ENCODE peak calls at places on chromosomes 2 and 18, in nine cellular contexts. One of them, this sample, is unnamed.

GRCh38 chr2:218017211-218018053 is 14.6 kb upstream of the TNS1 start:
- DNase-seq in adrenal gland: no peak
- DNase-seq in astrocyte of the spinal cord: no peak
- DNase-seq in neuronal stem cell: no peak
- DNase-seq in uterus: no peak
- DNase-seq in H9: no peak
- DNase-seq in nephron progenitor cell: no peak
- DNase-seq in endothelial cell: no peak
- DNase-seq in activated naive CD8-positive, alpha-beta T cell treated with anti-CD3 and anti-CD28 coated beads, Interleukin-2, amount 10 ng/mL, durations not matched to agents 7 days and 5 days: no peak
- DNase-seq in this sample: no peak

GRCh38 chr2:133415210-133415876 is 152.9 kb downstream of the NCKAP5 start:
- DNase-seq in nephron progenitor cell: no peak
- DNase-seq in H9: no peak
- DNase-seq in adrenal gland: no peak
- DNase-seq in neuronal stem cell: no peak
- DNase-seq in uterus: no peak
- DNase-seq in activated naive CD8-positive, alpha-beta T cell treated with anti-CD3 and anti-CD28 coated beads, Interleukin-2, amount 10 ng/mL, durations not matched to agents 7 days and 5 days: no peak
- DNase-seq in endothelial cell: no peak
- DNase-seq in astrocyte of the spinal cord: no peak
- DNase-seq in this sample: peak; percentile 39

GRCh38 chr2:5673861-5674240 is 18.3 kb upstream of the SOX11 start:
- DNase-seq in nephron progenitor cell: no peak
- DNase-seq in activated naive CD8-positive, alpha-beta T cell treated with anti-CD3 and anti-CD28 coated beads, Interleukin-2, amount 10 ng/mL, durations not matched to agents 7 days and 5 days: no peak
- DNase-seq in endothelial cell: peak; percentile 13
- DNase-seq in astrocyte of the spinal cord: peak; percentile 52
- DNase-seq in adrenal gland: no peak
- DNase-seq in uterus: no peak
- DNase-seq in neuronal stem cell: no peak
- DNase-seq in H9: no peak
- DNase-seq in this sample: no peak

GRCh38 chr18:845152-845819 is 33.2 kb upstream of the YES1 start:
- DNase-seq in nephron progenitor cell: no peak
- DNase-seq in activated naive CD8-positive, alpha-beta T cell treated with anti-CD3 and anti-CD28 coated beads, Interleukin-2, amount 10 ng/mL, durations not matched to agents 7 days and 5 days: no peak
- DNase-seq in uterus: peak; percentile 21
- DNase-seq in astrocyte of the spinal cord: peak; percentile 63
- DNase-seq in H9: no peak
- DNase-seq in adrenal gland: peak; percentile 19
- DNase-seq in neuronal stem cell: no peak
- DNase-seq in endothelial cell: no peak
- DNase-seq in this sample: no peak

GRCh38 chr2:27408601-27409320 is 630 bp downstream of the PPM1G start:
- DNase-seq in astrocyte of the spinal cord: no peak
- DNase-seq in adrenal gland: peak; percentile 25
- DNase-seq in uterus: no peak
- DNase-seq in H9: no peak
- DNase-seq in activated naive CD8-positive, alpha-beta T cell treated with anti-CD3 and anti-CD28 coated beads, Interleukin-2, amount 10 ng/mL, durations not matched to agents 7 days and 5 days: no peak
- DNase-seq in endothelial cell: peak; percentile 33
- DNase-seq in neuronal stem cell: no peak
- DNase-seq in nephron progenitor cell: peak; percentile 60
- DNase-seq in this sample: no peak

GRCh38 chr2:99488999-99489757 is 639 bp downstream of the REV1 start:
- DNase-seq in H9: peak; percentile 53
- DNase-seq in astrocyte of the spinal cord: peak; percentile 37
- DNase-seq in neuronal stem cell: no peak
- DNase-seq in uterus: peak; percentile 55
- DNase-seq in adrenal gland: peak; percentile 80
- DNase-seq in nephron progenitor cell: peak; percentile 77
- DNase-seq in endothelial cell: peak; percentile 45
- DNase-seq in activated naive CD8-positive, alpha-beta T cell treated with anti-CD3 and anti-CD28 coated beads, Interleukin-2, amount 10 ng/mL, durations not matched to agents 7 days and 5 days: peak; percentile 71
- DNase-seq in this sample: peak; percentile 82

GRCh38 chr2:142944721-142945120 is 67.3 kb downstream of the KYNU start:
- DNase-seq in activated naive CD8-positive, alpha-beta T cell treated with anti-CD3 and anti-CD28 coated beads, Interleukin-2, amount 10 ng/mL, durations not matched to agents 7 days and 5 days: no peak
- DNase-seq in H9: no peak
- DNase-seq in neuronal stem cell: no peak
- DNase-seq in adrenal gland: no peak
- DNase-seq in endothelial cell: no peak
- DNase-seq in uterus: no peak
- DNase-seq in astrocyte of the spinal cord: no peak
- DNase-seq in nephron progenitor cell: no peak
- DNase-seq in this sample: no peak

GRCh38 chr2:27024812-27025211 is 8.0 kb upstream of the TMEM214 start:
- DNase-seq in activated naive CD8-positive, alpha-beta T cell treated with anti-CD3 and anti-CD28 coated beads, Interleukin-2, amount 10 ng/mL, durations not matched to agents 7 days and 5 days: no peak
- DNase-seq in H9: peak; percentile 58
- DNase-seq in adrenal gland: no peak
- DNase-seq in nephron progenitor cell: no peak
- DNase-seq in uterus: no peak
- DNase-seq in astrocyte of the spinal cord: no peak
- DNase-seq in neuronal stem cell: no peak
- DNase-seq in endothelial cell: no peak
- DNase-seq in this sample: no peak

GRCh38 chr2:120596990-120597594 is 138.6 kb upstream of the GLI2 start:
- DNase-seq in H9: no peak
- DNase-seq in activated naive CD8-positive, alpha-beta T cell treated with anti-CD3 and anti-CD28 coated beads, Interleukin-2, amount 10 ng/mL, durations not matched to agents 7 days and 5 days: no peak
- DNase-seq in neuronal stem cell: no peak
- DNase-seq in uterus: peak; percentile 72
- DNase-seq in adrenal gland: peak; percentile 33
- DNase-seq in astrocyte of the spinal cord: peak; percentile 56
- DNase-seq in nephron progenitor cell: no peak
- DNase-seq in endothelial cell: no peak
- DNase-seq in this sample: peak; percentile 52

GRCh38 chr2:7180641-7181370 is 263.6 kb downstream of the RNF144A start:
- DNase-seq in endothelial cell: no peak
- DNase-seq in neuronal stem cell: no peak
- DNase-seq in adrenal gland: peak; percentile 2
- DNase-seq in astrocyte of the spinal cord: peak; percentile 73
- DNase-seq in uterus: no peak
- DNase-seq in nephron progenitor cell: no peak
- DNase-seq in H9: no peak
- DNase-seq in activated naive CD8-positive, alpha-beta T cell treated with anti-CD3 and anti-CD28 coated beads, Interleukin-2, amount 10 ng/mL, durations not matched to agents 7 days and 5 days: no peak
- DNase-seq in this sample: no peak

GRCh38 chr2:123717616-123718279 is 307.3 kb upstream of the CNTNAP5 start:
- DNase-seq in uterus: no peak
- DNase-seq in endothelial cell: no peak
- DNase-seq in nephron progenitor cell: no peak
- DNase-seq in neuronal stem cell: no peak
- DNase-seq in adrenal gland: no peak
- DNase-seq in activated naive CD8-positive, alpha-beta T cell treated with anti-CD3 and anti-CD28 coated beads, Interleukin-2, amount 10 ng/mL, durations not matched to agents 7 days and 5 days: no peak
- DNase-seq in astrocyte of the spinal cord: no peak
- DNase-seq in H9: no peak
- DNase-seq in this sample: peak; percentile 37

GRCh38 chr2:56118474-56118873 is 65.3 kb upstream of the CCDC85A start:
- DNase-seq in endothelial cell: peak; percentile 11
- DNase-seq in nephron progenitor cell: no peak
- DNase-seq in uterus: no peak
- DNase-seq in astrocyte of the spinal cord: no peak
- DNase-seq in neuronal stem cell: no peak
- DNase-seq in H9: peak; percentile 49
- DNase-seq in activated naive CD8-positive, alpha-beta T cell treated with anti-CD3 and anti-CD28 coated beads, Interleukin-2, amount 10 ng/mL, durations not matched to agents 7 days and 5 days: no peak
- DNase-seq in adrenal gland: no peak
- DNase-seq in this sample: no peak

GRCh38 chr18:12254137-12254819 is at the start of gene CIDEA:
- DNase-seq in neuronal stem cell: peak; percentile 59
- DNase-seq in endothelial cell: peak; percentile 51
- DNase-seq in activated naive CD8-positive, alpha-beta T cell treated with anti-CD3 and anti-CD28 coated beads, Interleukin-2, amount 10 ng/mL, durations not matched to agents 7 days and 5 days: no peak
- DNase-seq in uterus: no peak
- DNase-seq in adrenal gland: no peak
- DNase-seq in nephron progenitor cell: peak; percentile 80
- DNase-seq in astrocyte of the spinal cord: no peak
- DNase-seq in H9: peak; percentile 73
- DNase-seq in this sample: peak; percentile 74

GRCh38 chr2:178615969-178616368 is 135.7 kb downstream of the PLEKHA3 start:
- DNase-seq in endothelial cell: no peak
- DNase-seq in activated naive CD8-positive, alpha-beta T cell treated with anti-CD3 and anti-CD28 coated beads, Interleukin-2, amount 10 ng/mL, durations not matched to agents 7 days and 5 days: no peak
- DNase-seq in H9: no peak
- DNase-seq in neuronal stem cell: no peak
- DNase-seq in adrenal gland: no peak
- DNase-seq in nephron progenitor cell: no peak
- DNase-seq in uterus: no peak
- DNase-seq in astrocyte of the spinal cord: no peak
- DNase-seq in this sample: no peak

GRCh38 chr2:109466674-109467575 is 146.8 kb downstream of the SEPTIN10 start:
- DNase-seq in astrocyte of the spinal cord: peak; percentile 36
- DNase-seq in uterus: no peak
- DNase-seq in neuronal stem cell: no peak
- DNase-seq in activated naive CD8-positive, alpha-beta T cell treated with anti-CD3 and anti-CD28 coated beads, Interleukin-2, amount 10 ng/mL, durations not matched to agents 7 days and 5 days: no peak
- DNase-seq in endothelial cell: no peak
- DNase-seq in H9: no peak
- DNase-seq in adrenal gland: no peak
- DNase-seq in nephron progenitor cell: no peak
- DNase-seq in this sample: no peak

GRCh38 chr18:27181726-27182125 is 3.4 kb downstream of the CHST9 start:
- DNase-seq in H9: no peak
- DNase-seq in endothelial cell: no peak
- DNase-seq in astrocyte of the spinal cord: no peak
- DNase-seq in nephron progenitor cell: no peak
- DNase-seq in adrenal gland: no peak
- DNase-seq in uterus: no peak
- DNase-seq in activated naive CD8-positive, alpha-beta T cell treated with anti-CD3 and anti-CD28 coated beads, Interleukin-2, amount 10 ng/mL, durations not matched to agents 7 days and 5 days: no peak
- DNase-seq in neuronal stem cell: no peak
- DNase-seq in this sample: no peak

GRCh38 chr2:116435648-116436047 is 1378.8 kb upstream of the DDX18 start:
- DNase-seq in nephron progenitor cell: no peak
- DNase-seq in adrenal gland: no peak
- DNase-seq in endothelial cell: no peak
- DNase-seq in astrocyte of the spinal cord: no peak
- DNase-seq in H9: no peak
- DNase-seq in uterus: no peak
- DNase-seq in neuronal stem cell: no peak
- DNase-seq in activated naive CD8-positive, alpha-beta T cell treated with anti-CD3 and anti-CD28 coated beads, Interleukin-2, amount 10 ng/mL, durations not matched to agents 7 days and 5 days: no peak
- DNase-seq in this sample: no peak

GRCh38 chr2:11478899-11479605 is 13.1 kb upstream of the E2F6 start:
- DNase-seq in uterus: no peak
- DNase-seq in endothelial cell: no peak
- DNase-seq in adrenal gland: no peak
- DNase-seq in activated naive CD8-positive, alpha-beta T cell treated with anti-CD3 and anti-CD28 coated beads, Interleukin-2, amount 10 ng/mL, durations not matched to agents 7 days and 5 days: no peak
- DNase-seq in nephron progenitor cell: no peak
- DNase-seq in astrocyte of the spinal cord: no peak
- DNase-seq in H9: no peak
- DNase-seq in neuronal stem cell: no peak
- DNase-seq in this sample: no peak

GRCh38 chr18:62526098-62527025 is 3.5 kb downstream of the ZCCHC2 start:
- DNase-seq in H9: peak; percentile 80
- DNase-seq in neuronal stem cell: peak; percentile 79
- DNase-seq in nephron progenitor cell: peak; percentile 80
- DNase-seq in uterus: peak; percentile 81
- DNase-seq in endothelial cell: peak; percentile 79
- DNase-seq in activated naive CD8-positive, alpha-beta T cell treated with anti-CD3 and anti-CD28 coated beads, Interleukin-2, amount 10 ng/mL, durations not matched to agents 7 days and 5 days: peak; percentile 85
- DNase-seq in astrocyte of the spinal cord: peak; percentile 75
- DNase-seq in adrenal gland: peak; percentile 94
- DNase-seq in this sample: peak; percentile 93

GRCh38 chr18:64929026-64929425 is 780.1 kb upstream of the LINC00305 start:
- DNase-seq in adrenal gland: no peak
- DNase-seq in astrocyte of the spinal cord: peak; percentile 50
- DNase-seq in uterus: no peak
- DNase-seq in H9: no peak
- DNase-seq in activated naive CD8-positive, alpha-beta T cell treated with anti-CD3 and anti-CD28 coated beads, Interleukin-2, amount 10 ng/mL, durations not matched to agents 7 days and 5 days: no peak
- DNase-seq in nephron progenitor cell: no peak
- DNase-seq in neuronal stem cell: no peak
- DNase-seq in endothelial cell: no peak
- DNase-seq in this sample: no peak

GRCh38 chr18:62069556-62069955 is 117.3 kb downstream of the PIGN start:
- DNase-seq in astrocyte of the spinal cord: no peak
- DNase-seq in adrenal gland: no peak
- DNase-seq in endothelial cell: no peak
- DNase-seq in nephron progenitor cell: no peak
- DNase-seq in activated naive CD8-positive, alpha-beta T cell treated with anti-CD3 and anti-CD28 coated beads, Interleukin-2, amount 10 ng/mL, durations not matched to agents 7 days and 5 days: no peak
- DNase-seq in neuronal stem cell: no peak
- DNase-seq in uterus: no peak
- DNase-seq in H9: no peak
- DNase-seq in this sample: no peak

GRCh38 chr2:204282081-204282480 is 263.2 kb upstream of the PARD3B start:
- DNase-seq in nephron progenitor cell: no peak
- DNase-seq in adrenal gland: no peak
- DNase-seq in endothelial cell: no peak
- DNase-seq in activated naive CD8-positive, alpha-beta T cell treated with anti-CD3 and anti-CD28 coated beads, Interleukin-2, amount 10 ng/mL, durations not matched to agents 7 days and 5 days: no peak
- DNase-seq in H9: no peak
- DNase-seq in uterus: no peak
- DNase-seq in neuronal stem cell: no peak
- DNase-seq in astrocyte of the spinal cord: no peak
- DNase-seq in this sample: no peak

GRCh38 chr2:75146903-75147332 is 52.4 kb downstream of the TACR1 start:
- DNase-seq in astrocyte of the spinal cord: peak; percentile 49
- DNase-seq in H9: no peak
- DNase-seq in uterus: peak; percentile 44
- DNase-seq in neuronal stem cell: no peak
- DNase-seq in nephron progenitor cell: no peak
- DNase-seq in endothelial cell: no peak
- DNase-seq in adrenal gland: no peak
- DNase-seq in activated naive CD8-positive, alpha-beta T cell treated with anti-CD3 and anti-CD28 coated beads, Interleukin-2, amount 10 ng/mL, durations not matched to agents 7 days and 5 days: no peak
- DNase-seq in this sample: no peak

GRCh38 chr2:223093436-223093839 is 41.4 kb downstream of the KCNE4 start:
- DNase-seq in uterus: peak; percentile 28
- DNase-seq in activated naive CD8-positive, alpha-beta T cell treated with anti-CD3 and anti-CD28 coated beads, Interleukin-2, amount 10 ng/mL, durations not matched to agents 7 days and 5 days: no peak
- DNase-seq in H9: no peak
- DNase-seq in astrocyte of the spinal cord: peak; percentile 86
- DNase-seq in adrenal gland: peak; percentile 29
- DNase-seq in endothelial cell: no peak
- DNase-seq in nephron progenitor cell: no peak
- DNase-seq in neuronal stem cell: no peak
- DNase-seq in this sample: no peak

GRCh38 chr2:160489096-160489495 is 4.5 kb downstream of the RBMS1 start:
- DNase-seq in uterus: no peak
- DNase-seq in nephron progenitor cell: no peak
- DNase-seq in activated naive CD8-positive, alpha-beta T cell treated with anti-CD3 and anti-CD28 coated beads, Interleukin-2, amount 10 ng/mL, durations not matched to agents 7 days and 5 days: no peak
- DNase-seq in endothelial cell: no peak
- DNase-seq in astrocyte of the spinal cord: no peak
- DNase-seq in H9: no peak
- DNase-seq in adrenal gland: no peak
- DNase-seq in neuronal stem cell: no peak
- DNase-seq in this sample: no peak

GRCh38 chr2:64675860-64676259 is 22.1 kb upstream of the SERTAD2 start:
- DNase-seq in activated naive CD8-positive, alpha-beta T cell treated with anti-CD3 and anti-CD28 coated beads, Interleukin-2, amount 10 ng/mL, durations not matched to agents 7 days and 5 days: no peak
- DNase-seq in astrocyte of the spinal cord: no peak
- DNase-seq in endothelial cell: no peak
- DNase-seq in nephron progenitor cell: no peak
- DNase-seq in H9: no peak
- DNase-seq in neuronal stem cell: no peak
- DNase-seq in uterus: no peak
- DNase-seq in adrenal gland: no peak
- DNase-seq in this sample: no peak

GRCh38 chr2:218229239-218229638 is 12.2 kb downstream of the ARPC2 start:
- DNase-seq in endothelial cell: no peak
- DNase-seq in astrocyte of the spinal cord: peak; percentile 89
- DNase-seq in neuronal stem cell: no peak
- DNase-seq in uterus: no peak
- DNase-seq in H9: no peak
- DNase-seq in nephron progenitor cell: no peak
- DNase-seq in adrenal gland: peak; percentile 19
- DNase-seq in activated naive CD8-positive, alpha-beta T cell treated with anti-CD3 and anti-CD28 coated beads, Interleukin-2, amount 10 ng/mL, durations not matched to agents 7 days and 5 days: no peak
- DNase-seq in this sample: no peak

GRCh38 chr2:101277111-101277510 is 24.4 kb downstream of the CNOT11 start:
- DNase-seq in endothelial cell: no peak
- DNase-seq in adrenal gland: no peak
- DNase-seq in H9: no peak
- DNase-seq in uterus: no peak
- DNase-seq in activated naive CD8-positive, alpha-beta T cell treated with anti-CD3 and anti-CD28 coated beads, Interleukin-2, amount 10 ng/mL, durations not matched to agents 7 days and 5 days: no peak
- DNase-seq in nephron progenitor cell: no peak
- DNase-seq in neuronal stem cell: no peak
- DNase-seq in astrocyte of the spinal cord: peak; percentile 37
- DNase-seq in this sample: no peak

GRCh38 chr2:233976087-233976486 is 58.9 kb downstream of the TRPM8 start:
- DNase-seq in neuronal stem cell: no peak
- DNase-seq in astrocyte of the spinal cord: no peak
- DNase-seq in H9: no peak
- DNase-seq in nephron progenitor cell: no peak
- DNase-seq in activated naive CD8-positive, alpha-beta T cell treated with anti-CD3 and anti-CD28 coated beads, Interleukin-2, amount 10 ng/mL, durations not matched to agents 7 days and 5 days: no peak
- DNase-seq in uterus: no peak
- DNase-seq in endothelial cell: no peak
- DNase-seq in adrenal gland: no peak
- DNase-seq in this sample: no peak

GRCh38 chr2:19367346-19367745 is 8.9 kb upstream of the OSR1 start:
- DNase-seq in adrenal gland: no peak
- DNase-seq in astrocyte of the spinal cord: no peak
- DNase-seq in endothelial cell: no peak
- DNase-seq in activated naive CD8-positive, alpha-beta T cell treated with anti-CD3 and anti-CD28 coated beads, Interleukin-2, amount 10 ng/mL, durations not matched to agents 7 days and 5 days: no peak
- DNase-seq in neuronal stem cell: no peak
- DNase-seq in nephron progenitor cell: no peak
- DNase-seq in uterus: no peak
- DNase-seq in H9: no peak
- DNase-seq in this sample: no peak

GRCh38 chr2:69385443-69386151 is 1.4 kb downstream of the GFPT1 start:
- DNase-seq in activated naive CD8-positive, alpha-beta T cell treated with anti-CD3 and anti-CD28 coated beads, Interleukin-2, amount 10 ng/mL, durations not matched to agents 7 days and 5 days: no peak
- DNase-seq in H9: no peak
- DNase-seq in astrocyte of the spinal cord: peak; percentile 37
- DNase-seq in uterus: no peak
- DNase-seq in nephron progenitor cell: no peak
- DNase-seq in adrenal gland: no peak
- DNase-seq in neuronal stem cell: no peak
- DNase-seq in endothelial cell: no peak
- DNase-seq in this sample: no peak

This sample was measured in retina.